ENCODE peak calls at places on chromosomes 4 and X, in nine cellular contexts. One of them, this sample, is unnamed.

GRCh38 chr4:14155803-14156202 is 528.3 kb upstream of the BOD1L1 start:
- DNase-seq in mucosa of descending colon: no peak
- DNase-seq in heart left ventricle: no peak
- DNase-seq in Calu3: no peak
- DNase-seq in endodermal cell: no peak
- DNase-seq in stomach: no peak
- DNase-seq in WTC11: no peak
- DNase-seq in foreskin fibroblast: no peak
- DNase-seq in progenitor cell of endocrine pancreas: no peak
- DNase-seq in this sample: no peak

GRCh38 chr4:187183351-187183750 is 459.7 kb upstream of the FAT1 start:
- DNase-seq in mucosa of descending colon: no peak
- DNase-seq in heart left ventricle: no peak
- DNase-seq in Calu3: no peak
- DNase-seq in endodermal cell: no peak
- DNase-seq in stomach: no peak
- DNase-seq in WTC11: no peak
- DNase-seq in foreskin fibroblast: no peak
- DNase-seq in progenitor cell of endocrine pancreas: no peak
- DNase-seq in this sample: no peak

GRCh38 chrX:127519323-127519722 is 532.9 kb downstream of the ACTRT1 start:
- DNase-seq in mucosa of descending colon: peak; percentile 15
- DNase-seq in heart left ventricle: no peak
- DNase-seq in Calu3: no peak
- DNase-seq in endodermal cell: no peak
- DNase-seq in stomach: no peak
- DNase-seq in WTC11: no peak
- DNase-seq in foreskin fibroblast: no peak
- DNase-seq in progenitor cell of endocrine pancreas: no peak
- DNase-seq in this sample: no peak

GRCh38 chr4:173347467-173347866 is 13.3 kb upstream of the HMGB2 start:
- DNase-seq in mucosa of descending colon: no peak
- DNase-seq in heart left ventricle: no peak
- DNase-seq in Calu3: no peak
- DNase-seq in endodermal cell: no peak
- DNase-seq in stomach: no peak
- DNase-seq in WTC11: no peak
- DNase-seq in foreskin fibroblast: no peak
- DNase-seq in progenitor cell of endocrine pancreas: no peak
- DNase-seq in this sample: no peak

GRCh38 chr4:7429069-7429416 is 5.7 kb downstream of the PSAPL1 start:
- DNase-seq in mucosa of descending colon: peak; percentile 23
- DNase-seq in heart left ventricle: peak; percentile 11
- DNase-seq in Calu3: no peak
- DNase-seq in endodermal cell: no peak
- DNase-seq in stomach: peak; percentile 24
- DNase-seq in WTC11: peak; percentile 5
- DNase-seq in foreskin fibroblast: no peak
- DNase-seq in progenitor cell of endocrine pancreas: no peak
- DNase-seq in this sample: no peak

GRCh38 chr4:1047106-1047975 is 35.9 kb downstream of the FGFRL1 start:
- DNase-seq in mucosa of descending colon: peak; percentile 65
- DNase-seq in heart left ventricle: peak; percentile 18
- DNase-seq in Calu3: no peak
- DNase-seq in endodermal cell: peak; percentile 61
- DNase-seq in stomach: peak; percentile 85
- DNase-seq in WTC11: peak; percentile 35
- DNase-seq in foreskin fibroblast: no peak
- DNase-seq in progenitor cell of endocrine pancreas: no peak
- DNase-seq in this sample: no peak

GRCh38 chrX:30690330-30690729 is 37.1 kb downstream of the GK start:
- DNase-seq in mucosa of descending colon: no peak
- DNase-seq in heart left ventricle: no peak
- DNase-seq in Calu3: no peak
- DNase-seq in endodermal cell: no peak
- DNase-seq in stomach: no peak
- DNase-seq in WTC11: no peak
- DNase-seq in foreskin fibroblast: peak; percentile 14
- DNase-seq in progenitor cell of endocrine pancreas: no peak
- DNase-seq in this sample: no peak

GRCh38 chr4:75180790-75181776 is 248.2 kb downstream of the PARM1 start:
- DNase-seq in mucosa of descending colon: peak; percentile 67
- DNase-seq in heart left ventricle: no peak
- DNase-seq in Calu3: peak; percentile 44
- DNase-seq in endodermal cell: peak; percentile 65
- DNase-seq in stomach: no peak
- DNase-seq in WTC11: peak; percentile 26
- DNase-seq in foreskin fibroblast: no peak
- DNase-seq in progenitor cell of endocrine pancreas: no peak
- DNase-seq in this sample: no peak

GRCh38 chr4:98659106-98659592 is 738 bp upstream of the TSPAN5 start:
- DNase-seq in mucosa of descending colon: no peak
- DNase-seq in heart left ventricle: no peak
- DNase-seq in Calu3: no peak
- DNase-seq in endodermal cell: no peak
- DNase-seq in stomach: no peak
- DNase-seq in WTC11: peak; percentile 43
- DNase-seq in foreskin fibroblast: peak; percentile 66
- DNase-seq in progenitor cell of endocrine pancreas: no peak
- DNase-seq in this sample: peak; percentile 52

GRCh38 chrX:16002185-16002584 is 121.2 kb upstream of the GRPR start:
- DNase-seq in mucosa of descending colon: no peak
- DNase-seq in heart left ventricle: no peak
- DNase-seq in Calu3: no peak
- DNase-seq in endodermal cell: no peak
- DNase-seq in stomach: no peak
- DNase-seq in WTC11: no peak
- DNase-seq in foreskin fibroblast: peak; percentile 33
- DNase-seq in progenitor cell of endocrine pancreas: no peak
- DNase-seq in this sample: no peak

GRCh38 chr4:122480023-122480422 is 23.5 kb upstream of the IL2 start:
- DNase-seq in mucosa of descending colon: no peak
- DNase-seq in heart left ventricle: no peak
- DNase-seq in Calu3: no peak
- DNase-seq in endodermal cell: no peak
- DNase-seq in stomach: no peak
- DNase-seq in WTC11: no peak
- DNase-seq in foreskin fibroblast: peak; percentile 4
- DNase-seq in progenitor cell of endocrine pancreas: no peak
- DNase-seq in this sample: no peak

GRCh38 chr4:2803624-2804448 is 11.0 kb downstream of the SH3BP2 start:
- DNase-seq in mucosa of descending colon: peak; percentile 80
- DNase-seq in heart left ventricle: no peak
- DNase-seq in Calu3: no peak
- DNase-seq in endodermal cell: no peak
- DNase-seq in stomach: no peak
- DNase-seq in WTC11: no peak
- DNase-seq in foreskin fibroblast: peak; percentile 45
- DNase-seq in progenitor cell of endocrine pancreas: no peak
- DNase-seq in this sample: no peak

GRCh38 chrX:48914593-48915493 is 3.4 kb upstream of the SLC35A2 start:
- DNase-seq in mucosa of descending colon: peak; percentile 40
- DNase-seq in heart left ventricle: no peak
- DNase-seq in Calu3: no peak
- DNase-seq in endodermal cell: no peak
- DNase-seq in stomach: no peak
- DNase-seq in WTC11: no peak
- DNase-seq in foreskin fibroblast: no peak
- DNase-seq in progenitor cell of endocrine pancreas: no peak
- DNase-seq in this sample: no peak

GRCh38 chr4:9976781-9977180 is 44.5 kb downstream of the SLC2A9 start:
- DNase-seq in mucosa of descending colon: no peak
- DNase-seq in heart left ventricle: no peak
- DNase-seq in Calu3: no peak
- DNase-seq in endodermal cell: no peak
- DNase-seq in stomach: no peak
- DNase-seq in WTC11: no peak
- DNase-seq in foreskin fibroblast: no peak
- DNase-seq in progenitor cell of endocrine pancreas: no peak
- DNase-seq in this sample: no peak

GRCh38 chrX:23773601-23774175 is 9.3 kb upstream of the SAT1 start:
- DNase-seq in mucosa of descending colon: no peak
- DNase-seq in heart left ventricle: no peak
- DNase-seq in Calu3: no peak
- DNase-seq in endodermal cell: no peak
- DNase-seq in stomach: no peak
- DNase-seq in WTC11: no peak
- DNase-seq in foreskin fibroblast: no peak
- DNase-seq in progenitor cell of endocrine pancreas: no peak
- DNase-seq in this sample: no peak

GRCh38 chr4:100849319-100849718 is 331.5 kb upstream of the EMCN start:
- DNase-seq in mucosa of descending colon: no peak
- DNase-seq in heart left ventricle: no peak
- DNase-seq in Calu3: no peak
- DNase-seq in endodermal cell: no peak
- DNase-seq in stomach: no peak
- DNase-seq in WTC11: no peak
- DNase-seq in foreskin fibroblast: no peak
- DNase-seq in progenitor cell of endocrine pancreas: no peak
- DNase-seq in this sample: no peak

GRCh38 chr4:139154538-139154937 is 22.5 kb downstream of the ELF2 start:
- DNase-seq in mucosa of descending colon: no peak
- DNase-seq in heart left ventricle: no peak
- DNase-seq in Calu3: no peak
- DNase-seq in endodermal cell: peak; percentile 66
- DNase-seq in stomach: no peak
- DNase-seq in WTC11: no peak
- DNase-seq in foreskin fibroblast: no peak
- DNase-seq in progenitor cell of endocrine pancreas: no peak
- DNase-seq in this sample: no peak

GRCh38 chr4:20341121-20341758 is 89.5 kb downstream of the SLIT2 start:
- DNase-seq in mucosa of descending colon: no peak
- DNase-seq in heart left ventricle: no peak
- DNase-seq in Calu3: no peak
- DNase-seq in endodermal cell: no peak
- DNase-seq in stomach: no peak
- DNase-seq in WTC11: no peak
- DNase-seq in foreskin fibroblast: no peak
- DNase-seq in progenitor cell of endocrine pancreas: no peak
- DNase-seq in this sample: no peak

GRCh38 chrX:21770631-21771321 is 12.9 kb upstream of the SMPX start:
- DNase-seq in mucosa of descending colon: no peak
- DNase-seq in heart left ventricle: no peak
- DNase-seq in Calu3: peak; percentile 24
- DNase-seq in endodermal cell: peak; percentile 82
- DNase-seq in stomach: no peak
- DNase-seq in WTC11: peak; percentile 33
- DNase-seq in foreskin fibroblast: no peak
- DNase-seq in progenitor cell of endocrine pancreas: no peak
- DNase-seq in this sample: no peak
- TF ChIP-seq CTCF in mucosa of descending colon: no peak
- TF ChIP-seq CTCF in heart left ventricle: no peak
- TF ChIP-seq CTCF in Calu3: no peak
- TF ChIP-seq CTCF in endodermal cell: peak; percentile 77
- TF ChIP-seq CTCF in stomach: no peak
- TF ChIP-seq CTCF in WTC11: no peak
- TF ChIP-seq CTCF in foreskin fibroblast: no peak
- TF ChIP-seq CTCF in progenitor cell of endocrine pancreas: peak; percentile 34
- TF ChIP-seq CTCF in this sample: no peak

DNA sequence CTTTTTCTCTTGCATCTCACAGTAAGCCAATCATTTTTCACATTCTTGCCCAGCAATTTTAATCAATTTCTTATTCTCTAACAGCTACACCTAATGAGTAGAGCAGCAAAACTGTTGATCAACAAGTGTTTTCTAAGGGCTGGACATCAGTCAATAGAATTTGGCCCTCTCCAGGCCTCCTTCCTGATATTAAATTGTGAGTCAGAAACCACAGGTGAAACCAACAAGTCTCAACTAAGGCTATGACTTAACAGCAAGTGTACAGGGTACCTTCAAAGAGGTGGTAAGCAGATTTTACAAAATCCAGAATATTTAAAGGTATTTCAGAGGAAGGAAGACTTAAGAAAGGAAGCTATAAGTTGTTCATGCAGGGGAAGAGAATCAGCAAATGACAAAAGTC is 156.5 kb upstream of the ARHGAP24 start:
- DNase-seq in mucosa of descending colon: no peak
- DNase-seq in heart left ventricle: no peak
- DNase-seq in Calu3: no peak
- DNase-seq in endodermal cell: no peak
- DNase-seq in stomach: no peak
- DNase-seq in WTC11: no peak
- DNase-seq in foreskin fibroblast: peak; percentile 8
- DNase-seq in progenitor cell of endocrine pancreas: no peak
- DNase-seq in this sample: no peak
- TF ChIP-seq CTCF in mucosa of descending colon: no peak
- TF ChIP-seq CTCF in heart left ventricle: no peak
- TF ChIP-seq CTCF in Calu3: no peak
- TF ChIP-seq CTCF in endodermal cell: peak; percentile 28
- TF ChIP-seq CTCF in stomach: no peak
- TF ChIP-seq CTCF in WTC11: no peak
- TF ChIP-seq CTCF in foreskin fibroblast: no peak
- TF ChIP-seq CTCF in progenitor cell of endocrine pancreas: no peak
- TF ChIP-seq CTCF in this sample: peak; percentile 9

GRCh38 chr4:23720556-23720955 is 169.3 kb downstream of the PPARGC1A start:
- DNase-seq in mucosa of descending colon: no peak
- DNase-seq in heart left ventricle: no peak
- DNase-seq in Calu3: no peak
- DNase-seq in endodermal cell: no peak
- DNase-seq in stomach: no peak
- DNase-seq in WTC11: no peak
- DNase-seq in foreskin fibroblast: peak; percentile 15
- DNase-seq in progenitor cell of endocrine pancreas: no peak
- DNase-seq in this sample: no peak

GRCh38 chr4:23717528-23718248 is 172.2 kb downstream of the PPARGC1A start:
- DNase-seq in mucosa of descending colon: no peak
- DNase-seq in heart left ventricle: no peak
- DNase-seq in Calu3: no peak
- DNase-seq in endodermal cell: peak; percentile 49
- DNase-seq in stomach: no peak
- DNase-seq in WTC11: no peak
- DNase-seq in foreskin fibroblast: peak; percentile 58
- DNase-seq in progenitor cell of endocrine pancreas: no peak
- DNase-seq in this sample: peak; percentile 16

DNA sequence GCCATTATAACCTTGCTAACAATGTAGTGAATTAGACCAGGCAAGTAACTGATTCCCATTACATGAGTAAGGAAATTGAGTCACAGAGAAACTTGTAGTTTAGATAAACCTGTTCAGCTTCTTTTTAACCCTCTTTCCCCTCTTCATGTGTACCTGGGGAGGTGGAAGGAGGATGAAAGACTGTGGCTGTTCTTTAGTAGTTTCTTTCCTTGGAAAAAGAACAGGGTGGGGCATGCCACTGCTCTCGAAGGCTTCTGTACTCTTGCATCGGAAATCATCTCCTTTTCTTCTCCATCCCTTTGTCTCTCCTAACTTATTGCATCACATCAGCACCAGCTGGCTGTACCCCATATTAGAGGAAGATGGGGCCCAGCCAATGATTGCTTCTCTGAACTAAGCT is 171.4 kb downstream of the PPARGC1A start:
- DNase-seq in mucosa of descending colon: no peak
- DNase-seq in heart left ventricle: no peak
- DNase-seq in Calu3: no peak
- DNase-seq in endodermal cell: no peak
- DNase-seq in stomach: no peak
- DNase-seq in WTC11: no peak
- DNase-seq in foreskin fibroblast: no peak
- DNase-seq in progenitor cell of endocrine pancreas: no peak
- DNase-seq in this sample: no peak
- TF ChIP-seq CTCF in mucosa of descending colon: no peak
- TF ChIP-seq CTCF in heart left ventricle: no peak
- TF ChIP-seq CTCF in Calu3: no peak
- TF ChIP-seq CTCF in endodermal cell: no peak
- TF ChIP-seq CTCF in stomach: no peak
- TF ChIP-seq CTCF in WTC11: no peak
- TF ChIP-seq CTCF in foreskin fibroblast: no peak
- TF ChIP-seq CTCF in progenitor cell of endocrine pancreas: no peak
- TF ChIP-seq CTCF in this sample: no peak

GRCh38 chr4:163003979-163004378 is 162.7 kb downstream of the NAF1 start:
- DNase-seq in mucosa of descending colon: no peak
- DNase-seq in heart left ventricle: no peak
- DNase-seq in Calu3: no peak
- DNase-seq in endodermal cell: peak; percentile 50
- DNase-seq in stomach: no peak
- DNase-seq in WTC11: no peak
- DNase-seq in foreskin fibroblast: no peak
- DNase-seq in progenitor cell of endocrine pancreas: no peak
- DNase-seq in this sample: no peak
- TF ChIP-seq CTCF in mucosa of descending colon: no peak
- TF ChIP-seq CTCF in heart left ventricle: no peak
- TF ChIP-seq CTCF in Calu3: no peak
- TF ChIP-seq CTCF in endodermal cell: peak; percentile 26
- TF ChIP-seq CTCF in stomach: no peak
- TF ChIP-seq CTCF in WTC11: no peak
- TF ChIP-seq CTCF in foreskin fibroblast: no peak
- TF ChIP-seq CTCF in progenitor cell of endocrine pancreas: no peak
- TF ChIP-seq CTCF in this sample: no peak

This sample was measured in HFFc6.